ENCODE peak calls at places on chromosome X, in eight cellular contexts. One of them, this sample, is unnamed.

GRCh38 chrX:129520151-129520550 is 3.1 kb downstream of the SMARCA1 start:
- DNase-seq in astrocyte of the cerebellum: no peak
- DNase-seq in SW480: no peak
- DNase-seq in GM12865: no peak
- DNase-seq in testis: no peak
- DNase-seq in NCI-H1417 treated with DMSO at 0.1 percent for 48 hours: no peak
- DNase-seq in NCI-H1930: no peak
- DNase-seq in foreskin fibroblast: no peak
- DNase-seq in this sample: no peak

GRCh38 chrX:31706456-31706855 is 634.6 kb upstream of the FTHL17 start:
- DNase-seq in astrocyte of the cerebellum: peak; percentile 9
- DNase-seq in SW480: no peak
- DNase-seq in GM12865: no peak
- DNase-seq in testis: no peak
- DNase-seq in NCI-H1417 treated with DMSO at 0.1 percent for 48 hours: no peak
- DNase-seq in NCI-H1930: no peak
- DNase-seq in foreskin fibroblast: no peak
- DNase-seq in this sample: no peak

GRCh38 chrX:46770006-46770816 is 11.3 kb upstream of the SLC9A7 start:
- DNase-seq in astrocyte of the cerebellum: no peak
- DNase-seq in SW480: no peak
- DNase-seq in GM12865: no peak
- DNase-seq in testis: no peak
- DNase-seq in NCI-H1417 treated with DMSO at 0.1 percent for 48 hours: no peak
- DNase-seq in NCI-H1930: no peak
- DNase-seq in foreskin fibroblast: peak; percentile 77
- DNase-seq in this sample: no peak

GRCh38 chrX:143472334-143472938 is 44.8 kb downstream of the SPANXN3 start:
- DNase-seq in astrocyte of the cerebellum: no peak
- DNase-seq in SW480: no peak
- DNase-seq in GM12865: no peak
- DNase-seq in testis: no peak
- DNase-seq in NCI-H1417 treated with DMSO at 0.1 percent for 48 hours: no peak
- DNase-seq in NCI-H1930: no peak
- DNase-seq in foreskin fibroblast: no peak
- DNase-seq in this sample: no peak

GRCh38 chrX:72305286-72306084 is at the start of gene CITED1:
- DNase-seq in astrocyte of the cerebellum: no peak
- DNase-seq in SW480: peak; percentile 9
- DNase-seq in GM12865: no peak
- DNase-seq in testis: peak; percentile 76
- DNase-seq in NCI-H1417 treated with DMSO at 0.1 percent for 48 hours: no peak
- DNase-seq in NCI-H1930: no peak
- DNase-seq in foreskin fibroblast: peak; percentile 26
- DNase-seq in this sample: no peak

GRCh38 chrX:137052641-137053235 is 18.9 kb upstream of the GPR101 start:
- DNase-seq in astrocyte of the cerebellum: no peak
- DNase-seq in SW480: no peak
- DNase-seq in GM12865: no peak
- DNase-seq in testis: no peak
- DNase-seq in NCI-H1417 treated with DMSO at 0.1 percent for 48 hours: no peak
- DNase-seq in NCI-H1930: peak; percentile 6
- DNase-seq in foreskin fibroblast: peak; percentile 30
- DNase-seq in this sample: no peak

GRCh38 chrX:86023806-86024205 is 23.6 kb downstream of the CHM start:
- DNase-seq in astrocyte of the cerebellum: no peak
- DNase-seq in SW480: no peak
- DNase-seq in GM12865: no peak
- DNase-seq in testis: no peak
- DNase-seq in NCI-H1417 treated with DMSO at 0.1 percent for 48 hours: no peak
- DNase-seq in NCI-H1930: no peak
- DNase-seq in foreskin fibroblast: peak; percentile 7
- DNase-seq in this sample: no peak

GRCh38 chrX:66892004-66892403 is 253.1 kb upstream of the EDA2R start:
- DNase-seq in astrocyte of the cerebellum: no peak
- DNase-seq in SW480: no peak
- DNase-seq in GM12865: no peak
- DNase-seq in testis: no peak
- DNase-seq in NCI-H1417 treated with DMSO at 0.1 percent for 48 hours: no peak
- DNase-seq in NCI-H1930: no peak
- DNase-seq in foreskin fibroblast: no peak
- DNase-seq in this sample: no peak

GRCh38 chrX:36978886-36979285 is 29.3 kb upstream of the FAM47C start:
- DNase-seq in astrocyte of the cerebellum: peak; percentile 15
- DNase-seq in SW480: no peak
- DNase-seq in GM12865: no peak
- DNase-seq in testis: no peak
- DNase-seq in NCI-H1417 treated with DMSO at 0.1 percent for 48 hours: no peak
- DNase-seq in NCI-H1930: no peak
- DNase-seq in foreskin fibroblast: peak; percentile 14
- DNase-seq in this sample: no peak

GRCh38 chrX:146863566-146863965 is 49.0 kb upstream of the CXorf51A start:
- DNase-seq in astrocyte of the cerebellum: no peak
- DNase-seq in SW480: no peak
- DNase-seq in GM12865: no peak
- DNase-seq in testis: no peak
- DNase-seq in NCI-H1417 treated with DMSO at 0.1 percent for 48 hours: no peak
- DNase-seq in NCI-H1930: no peak
- DNase-seq in foreskin fibroblast: peak; percentile 4
- DNase-seq in this sample: no peak

GRCh38 chrX:153638436-153639176 is 8.4 kb upstream of the DUSP9 start:
- DNase-seq in astrocyte of the cerebellum: no peak
- DNase-seq in SW480: no peak
- DNase-seq in GM12865: no peak
- DNase-seq in testis: no peak
- DNase-seq in NCI-H1417 treated with DMSO at 0.1 percent for 48 hours: no peak
- DNase-seq in NCI-H1930: no peak
- DNase-seq in foreskin fibroblast: no peak
- DNase-seq in this sample: no peak

GRCh38 chrX:139739138-139739537 is 31.2 kb upstream of the MCF2 start:
- DNase-seq in astrocyte of the cerebellum: no peak
- DNase-seq in SW480: peak; percentile 1
- DNase-seq in GM12865: peak; percentile 62
- DNase-seq in testis: no peak
- DNase-seq in NCI-H1417 treated with DMSO at 0.1 percent for 48 hours: no peak
- DNase-seq in NCI-H1930: no peak
- DNase-seq in foreskin fibroblast: peak; percentile 74
- DNase-seq in this sample: no peak

GRCh38 chrX:54171527-54171926 is 11.5 kb downstream of the FAM120C start:
- DNase-seq in astrocyte of the cerebellum: no peak
- DNase-seq in SW480: no peak
- DNase-seq in GM12865: no peak
- DNase-seq in testis: no peak
- DNase-seq in NCI-H1417 treated with DMSO at 0.1 percent for 48 hours: no peak
- DNase-seq in NCI-H1930: no peak
- DNase-seq in foreskin fibroblast: peak; percentile 64
- DNase-seq in this sample: no peak

GRCh38 chrX:68681443-68681941 is 34.0 kb downstream of the STARD8 start:
- DNase-seq in astrocyte of the cerebellum: peak; percentile 80
- DNase-seq in SW480: peak; percentile 53
- DNase-seq in GM12865: no peak
- DNase-seq in testis: no peak
- DNase-seq in NCI-H1417 treated with DMSO at 0.1 percent for 48 hours: no peak
- DNase-seq in NCI-H1930: no peak
- DNase-seq in foreskin fibroblast: no peak
- DNase-seq in this sample: no peak

GRCh38 chrX:136880003-136880451 is 498 bp downstream of the RBMX start:
- DNase-seq in astrocyte of the cerebellum: no peak
- DNase-seq in SW480: peak; percentile 22
- DNase-seq in GM12865: peak; percentile 41
- DNase-seq in testis: peak; percentile 33
- DNase-seq in NCI-H1417 treated with DMSO at 0.1 percent for 48 hours: no peak
- DNase-seq in NCI-H1930: no peak
- DNase-seq in foreskin fibroblast: no peak
- DNase-seq in this sample: no peak

GRCh38 chrX:128623361-128623760 is 571.2 kb upstream of the ACTRT1 start:
- DNase-seq in astrocyte of the cerebellum: no peak
- DNase-seq in SW480: no peak
- DNase-seq in GM12865: no peak
- DNase-seq in testis: no peak
- DNase-seq in NCI-H1417 treated with DMSO at 0.1 percent for 48 hours: no peak
- DNase-seq in NCI-H1930: no peak
- DNase-seq in foreskin fibroblast: no peak
- DNase-seq in this sample: no peak

GRCh38 chrX:110212299-110212698 is 105.6 kb downstream of the AMMECR1 start:
- DNase-seq in astrocyte of the cerebellum: no peak
- DNase-seq in SW480: no peak
- DNase-seq in GM12865: no peak
- DNase-seq in testis: no peak
- DNase-seq in NCI-H1417 treated with DMSO at 0.1 percent for 48 hours: no peak
- DNase-seq in NCI-H1930: no peak
- DNase-seq in foreskin fibroblast: no peak
- DNase-seq in this sample: no peak

GRCh38 chrX:154751121-154751668 is 318 bp upstream of the GAB3 start:
- DNase-seq in astrocyte of the cerebellum: no peak
- DNase-seq in SW480: no peak
- DNase-seq in GM12865: no peak
- DNase-seq in testis: peak; percentile 39
- DNase-seq in NCI-H1417 treated with DMSO at 0.1 percent for 48 hours: no peak
- DNase-seq in NCI-H1930: no peak
- DNase-seq in foreskin fibroblast: no peak
- DNase-seq in this sample: no peak

GRCh38 chrX:37785569-37785968 is 5.7 kb downstream of the CYBB start:
- DNase-seq in astrocyte of the cerebellum: no peak
- DNase-seq in SW480: no peak
- DNase-seq in GM12865: peak; percentile 25
- DNase-seq in testis: no peak
- DNase-seq in NCI-H1417 treated with DMSO at 0.1 percent for 48 hours: no peak
- DNase-seq in NCI-H1930: no peak
- DNase-seq in foreskin fibroblast: no peak
- DNase-seq in this sample: no peak

GRCh38 chrX:124212622-124213021 is 119.8 kb upstream of the TEX13D start:
- DNase-seq in astrocyte of the cerebellum: no peak
- DNase-seq in SW480: peak; percentile 5
- DNase-seq in GM12865: no peak
- DNase-seq in testis: no peak
- DNase-seq in NCI-H1417 treated with DMSO at 0.1 percent for 48 hours: no peak
- DNase-seq in NCI-H1930: no peak
- DNase-seq in foreskin fibroblast: no peak
- DNase-seq in this sample: no peak

GRCh38 chrX:119887721-119888425 is 7.8 kb upstream of the AKAP14 start:
- DNase-seq in astrocyte of the cerebellum: no peak
- DNase-seq in SW480: no peak
- DNase-seq in GM12865: peak; percentile 70
- DNase-seq in testis: peak; percentile 62
- DNase-seq in NCI-H1417 treated with DMSO at 0.1 percent for 48 hours: no peak
- DNase-seq in NCI-H1930: peak; percentile 72
- DNase-seq in foreskin fibroblast: peak; percentile 73
- DNase-seq in this sample: peak; percentile 52